ENCODE peak calls at places on chromosomes 6 and 20, in ten cellular contexts. One of them, this sample, is unnamed.

GRCh38 chr6:47534063-47534462 is 56.5 kb downstream of the CD2AP start:
- DNase-seq in stomach: no peak
- DNase-seq in heart right ventricle: no peak
- DNase-seq in brain microvascular endothelial cell: no peak
- DNase-seq in heart left ventricle: no peak
- DNase-seq in fibroblast of pulmonary artery: no peak
- DNase-seq in astrocyte: no peak
- DNase-seq in progenitor cell of endocrine pancreas: no peak
- DNase-seq in RWPE1: no peak
- DNase-seq in B cell: no peak
- DNase-seq in this sample: no peak

GRCh38 chr6:21064716-21065340 is 528.7 kb upstream of the SOX4 start:
- DNase-seq in fibroblast of pulmonary artery: peak
- DNase-seq in heart right ventricle: no peak
- DNase-seq in heart left ventricle: no peak
- DNase-seq in B cell: no peak
- DNase-seq in progenitor cell of endocrine pancreas: no peak
- DNase-seq in stomach: no peak
- DNase-seq in RWPE1: no peak
- DNase-seq in astrocyte: peak
- DNase-seq in brain microvascular endothelial cell: no peak
- DNase-seq in this sample: no peak

GRCh38 chr20:45456632-45457031 is 12.9 kb upstream of the WFDC2 start:
- DNase-seq in heart right ventricle: no peak
- DNase-seq in stomach: peak
- DNase-seq in B cell: no peak
- DNase-seq in progenitor cell of endocrine pancreas: no peak
- DNase-seq in heart left ventricle: no peak
- DNase-seq in brain microvascular endothelial cell: no peak
- DNase-seq in RWPE1: no peak
- DNase-seq in fibroblast of pulmonary artery: peak
- DNase-seq in astrocyte: no peak
- DNase-seq in this sample: peak

GRCh38 chr20:46285072-46285471 is 23.2 kb downstream of the CDH22 start:
- DNase-seq in fibroblast of pulmonary artery: no peak
- DNase-seq in brain microvascular endothelial cell: no peak
- DNase-seq in RWPE1: no peak
- DNase-seq in heart left ventricle: no peak
- DNase-seq in astrocyte: no peak
- DNase-seq in stomach: no peak
- DNase-seq in B cell: no peak
- DNase-seq in heart right ventricle: no peak
- DNase-seq in progenitor cell of endocrine pancreas: no peak
- DNase-seq in this sample: no peak

GRCh38 chr20:24487648-24488047 is 18.2 kb downstream of the SYNDIG1 start:
- DNase-seq in B cell: no peak
- DNase-seq in heart right ventricle: no peak
- DNase-seq in RWPE1: no peak
- DNase-seq in stomach: no peak
- DNase-seq in brain microvascular endothelial cell: no peak
- DNase-seq in progenitor cell of endocrine pancreas: no peak
- DNase-seq in astrocyte: no peak
- DNase-seq in heart left ventricle: no peak
- DNase-seq in fibroblast of pulmonary artery: no peak
- DNase-seq in this sample: no peak

GRCh38 chr6:1724616-1725015 is 114.9 kb downstream of the FOXC1 start:
- DNase-seq in fibroblast of pulmonary artery: no peak
- DNase-seq in RWPE1: peak
- DNase-seq in progenitor cell of endocrine pancreas: no peak
- DNase-seq in heart right ventricle: peak
- DNase-seq in stomach: peak
- DNase-seq in brain microvascular endothelial cell: no peak
- DNase-seq in B cell: no peak
- DNase-seq in heart left ventricle: peak
- DNase-seq in astrocyte: no peak
- DNase-seq in this sample: no peak

GRCh38 chr6:12923644-12924235 is 207.2 kb downstream of the PHACTR1 start:
- DNase-seq in stomach: no peak
- DNase-seq in astrocyte: no peak
- DNase-seq in fibroblast of pulmonary artery: no peak
- DNase-seq in heart left ventricle: no peak
- DNase-seq in brain microvascular endothelial cell: no peak
- DNase-seq in RWPE1: no peak
- DNase-seq in B cell: no peak
- DNase-seq in progenitor cell of endocrine pancreas: no peak
- DNase-seq in heart right ventricle: no peak
- DNase-seq in this sample: peak

GRCh38 chr6:9332241-9332640 is 896.9 kb upstream of the SLC35B3 start:
- DNase-seq in progenitor cell of endocrine pancreas: no peak
- DNase-seq in RWPE1: no peak
- DNase-seq in stomach: no peak
- DNase-seq in B cell: no peak
- DNase-seq in astrocyte: no peak
- DNase-seq in heart right ventricle: no peak
- DNase-seq in fibroblast of pulmonary artery: no peak
- DNase-seq in brain microvascular endothelial cell: no peak
- DNase-seq in heart left ventricle: no peak
- DNase-seq in this sample: no peak

GRCh38 chr6:132832891-132833290 is 18.5 kb downstream of the RPS12 start:
- DNase-seq in stomach: no peak
- DNase-seq in astrocyte: no peak
- DNase-seq in progenitor cell of endocrine pancreas: no peak
- DNase-seq in heart left ventricle: no peak
- DNase-seq in RWPE1: no peak
- DNase-seq in B cell: no peak
- DNase-seq in fibroblast of pulmonary artery: no peak
- DNase-seq in brain microvascular endothelial cell: no peak
- DNase-seq in heart right ventricle: no peak
- DNase-seq in this sample: no peak

GRCh38 chr6:132830236-132830799 is 15.9 kb downstream of the RPS12 start:
- DNase-seq in RWPE1: no peak
- DNase-seq in heart right ventricle: no peak
- DNase-seq in astrocyte: peak
- DNase-seq in heart left ventricle: no peak
- DNase-seq in brain microvascular endothelial cell: no peak
- DNase-seq in progenitor cell of endocrine pancreas: no peak
- DNase-seq in B cell: no peak
- DNase-seq in stomach: no peak
- DNase-seq in fibroblast of pulmonary artery: peak
- DNase-seq in this sample: no peak
- TF ChIP-seq CTCF in RWPE1: peak
- TF ChIP-seq CTCF in heart right ventricle: no peak
- TF ChIP-seq CTCF in astrocyte: peak
- TF ChIP-seq CTCF in heart left ventricle: peak
- TF ChIP-seq CTCF in brain microvascular endothelial cell: peak
- TF ChIP-seq CTCF in progenitor cell of endocrine pancreas: peak
- TF ChIP-seq CTCF in B cell: no peak
- TF ChIP-seq CTCF in stomach: no peak
- TF ChIP-seq CTCF in fibroblast of pulmonary artery: peak
- TF ChIP-seq CTCF in this sample: peak

DNA sequence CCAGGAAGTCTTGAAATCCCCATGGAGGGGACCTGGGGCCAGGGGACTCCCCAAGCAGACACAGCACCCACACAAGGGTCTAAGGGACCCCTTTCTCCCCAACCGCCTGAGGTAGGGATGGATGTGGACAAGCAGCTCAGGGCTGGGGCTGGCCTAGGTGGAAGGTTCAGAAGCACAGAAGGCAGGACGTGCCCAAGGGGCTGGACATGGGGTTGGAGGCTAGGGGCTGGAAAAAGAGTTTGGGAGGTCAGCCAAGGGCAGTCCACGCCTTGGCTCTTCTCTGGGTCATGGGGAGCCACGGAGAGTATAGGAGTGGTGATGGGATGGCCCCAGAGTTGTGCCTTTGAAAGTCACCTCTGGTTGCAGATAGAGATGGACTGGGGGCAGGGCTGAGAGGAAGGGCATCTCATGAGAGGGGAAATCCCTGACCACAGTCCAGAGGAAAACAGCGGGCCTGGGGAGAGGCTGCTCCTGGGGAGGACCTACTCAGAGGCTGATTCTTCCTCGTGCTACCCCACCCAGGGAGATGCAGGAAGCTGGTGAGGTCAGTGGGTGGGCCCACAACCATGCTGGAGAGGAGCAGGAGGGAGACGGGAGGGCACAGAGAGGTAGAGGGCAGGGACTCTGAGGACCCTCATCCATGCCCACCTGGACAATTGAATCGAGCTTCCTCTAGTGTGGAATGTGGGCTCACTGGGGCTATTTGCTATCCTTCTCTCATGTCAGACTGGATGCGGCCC is 2.5 kb upstream of the HSPA12B start:
- DNase-seq in fibroblast of pulmonary artery: no peak
- DNase-seq in heart left ventricle: peak
- DNase-seq in RWPE1: no peak
- DNase-seq in stomach: no peak
- DNase-seq in B cell: no peak
- DNase-seq in brain microvascular endothelial cell: no peak
- DNase-seq in astrocyte: no peak
- DNase-seq in progenitor cell of endocrine pancreas: no peak
- DNase-seq in heart right ventricle: peak
- DNase-seq in this sample: no peak
- TF ChIP-seq CTCF in fibroblast of pulmonary artery: no peak
- TF ChIP-seq CTCF in heart left ventricle: no peak
- TF ChIP-seq CTCF in RWPE1: no peak
- TF ChIP-seq CTCF in stomach: no peak
- TF ChIP-seq CTCF in B cell: no peak
- TF ChIP-seq CTCF in brain microvascular endothelial cell: no peak
- TF ChIP-seq CTCF in astrocyte: no peak
- TF ChIP-seq CTCF in progenitor cell of endocrine pancreas: no peak
- TF ChIP-seq CTCF in heart right ventricle: no peak
- TF ChIP-seq CTCF in this sample: no peak

GRCh38 chr6:37099442-37099841 is 70.5 kb upstream of the PIM1 start:
- DNase-seq in heart right ventricle: no peak
- DNase-seq in B cell: no peak
- DNase-seq in astrocyte: no peak
- DNase-seq in RWPE1: no peak
- DNase-seq in heart left ventricle: no peak
- DNase-seq in progenitor cell of endocrine pancreas: no peak
- DNase-seq in fibroblast of pulmonary artery: no peak
- DNase-seq in brain microvascular endothelial cell: no peak
- DNase-seq in stomach: no peak
- DNase-seq in this sample: no peak
- TF ChIP-seq CTCF in heart right ventricle: no peak
- TF ChIP-seq CTCF in B cell: no peak
- TF ChIP-seq CTCF in astrocyte: no peak
- TF ChIP-seq CTCF in RWPE1: no peak
- TF ChIP-seq CTCF in heart left ventricle: no peak
- TF ChIP-seq CTCF in progenitor cell of endocrine pancreas: no peak
- TF ChIP-seq CTCF in fibroblast of pulmonary artery: no peak
- TF ChIP-seq CTCF in brain microvascular endothelial cell: no peak
- TF ChIP-seq CTCF in stomach: no peak
- TF ChIP-seq CTCF in this sample: no peak

GRCh38 chr6:34246563-34247391 is 2.0 kb downstream of the SMIM29 start:
- DNase-seq in B cell: peak
- DNase-seq in heart left ventricle: peak
- DNase-seq in RWPE1: no peak
- DNase-seq in astrocyte: no peak
- DNase-seq in brain microvascular endothelial cell: peak
- DNase-seq in heart right ventricle: peak
- DNase-seq in fibroblast of pulmonary artery: no peak
- DNase-seq in progenitor cell of endocrine pancreas: no peak
- DNase-seq in stomach: no peak
- DNase-seq in this sample: peak

GRCh38 chr6:34243901-34244884 is 4.6 kb downstream of the SMIM29 start:
- DNase-seq in fibroblast of pulmonary artery: peak
- DNase-seq in progenitor cell of endocrine pancreas: no peak
- DNase-seq in heart left ventricle: peak
- DNase-seq in brain microvascular endothelial cell: peak
- DNase-seq in RWPE1: peak
- DNase-seq in B cell: peak
- DNase-seq in heart right ventricle: peak
- DNase-seq in astrocyte: peak
- DNase-seq in stomach: peak
- DNase-seq in this sample: no peak

GRCh38 chr6:34247481-34248197 is 1.2 kb downstream of the SMIM29 start:
- DNase-seq in astrocyte: no peak
- DNase-seq in stomach: no peak
- DNase-seq in heart right ventricle: no peak
- DNase-seq in fibroblast of pulmonary artery: no peak
- DNase-seq in B cell: no peak
- DNase-seq in brain microvascular endothelial cell: no peak
- DNase-seq in RWPE1: no peak
- DNase-seq in heart left ventricle: no peak
- DNase-seq in progenitor cell of endocrine pancreas: no peak
- DNase-seq in this sample: no peak

GRCh38 chr6:34248198-34248726 is 544 bp downstream of the SMIM29 start:
- DNase-seq in B cell: peak
- DNase-seq in progenitor cell of endocrine pancreas: no peak
- DNase-seq in heart left ventricle: peak
- DNase-seq in heart right ventricle: peak
- DNase-seq in brain microvascular endothelial cell: no peak
- DNase-seq in fibroblast of pulmonary artery: no peak
- DNase-seq in RWPE1: no peak
- DNase-seq in astrocyte: no peak
- DNase-seq in stomach: peak
- DNase-seq in this sample: peak

DNA sequence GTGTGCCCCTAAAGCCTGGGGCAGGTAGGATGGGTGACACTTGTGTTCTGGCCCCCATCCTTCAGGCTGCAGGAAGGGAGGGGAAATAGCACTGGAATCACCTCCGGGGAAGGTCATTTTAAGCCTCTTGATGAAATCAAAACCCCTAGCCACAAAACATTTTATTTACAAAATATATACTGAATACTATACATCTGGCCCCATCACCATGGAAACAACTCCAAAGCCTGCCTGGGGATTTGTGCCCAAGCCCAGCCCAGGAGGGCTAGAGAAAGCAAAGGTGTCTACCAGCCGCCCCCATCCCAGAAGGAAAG is 2.6 kb downstream of the SMIM29 start:
- DNase-seq in RWPE1: no peak
- DNase-seq in progenitor cell of endocrine pancreas: no peak
- DNase-seq in astrocyte: no peak
- DNase-seq in stomach: no peak
- DNase-seq in fibroblast of pulmonary artery: no peak
- DNase-seq in B cell: no peak
- DNase-seq in heart right ventricle: no peak
- DNase-seq in heart left ventricle: no peak
- DNase-seq in brain microvascular endothelial cell: no peak
- DNase-seq in this sample: no peak
- TF ChIP-seq CTCF in RWPE1: no peak
- TF ChIP-seq CTCF in progenitor cell of endocrine pancreas: no peak
- TF ChIP-seq CTCF in astrocyte: no peak
- TF ChIP-seq CTCF in stomach: no peak
- TF ChIP-seq CTCF in fibroblast of pulmonary artery: no peak
- TF ChIP-seq CTCF in B cell: no peak
- TF ChIP-seq CTCF in heart right ventricle: no peak
- TF ChIP-seq CTCF in heart left ventricle: no peak
- TF ChIP-seq CTCF in brain microvascular endothelial cell: no peak
- TF ChIP-seq CTCF in this sample: no peak

GRCh38 chr6:157339432-157339831 is 16.1 kb upstream of the TMEM242 start:
- DNase-seq in brain microvascular endothelial cell: no peak
- DNase-seq in B cell: no peak
- DNase-seq in astrocyte: no peak
- DNase-seq in RWPE1: no peak
- DNase-seq in progenitor cell of endocrine pancreas: no peak
- DNase-seq in heart left ventricle: no peak
- DNase-seq in stomach: no peak
- DNase-seq in fibroblast of pulmonary artery: no peak
- DNase-seq in heart right ventricle: no peak
- DNase-seq in this sample: no peak
- TF ChIP-seq CTCF in brain microvascular endothelial cell: peak
- TF ChIP-seq CTCF in B cell: no peak
- TF ChIP-seq CTCF in astrocyte: no peak
- TF ChIP-seq CTCF in RWPE1: no peak
- TF ChIP-seq CTCF in progenitor cell of endocrine pancreas: no peak
- TF ChIP-seq CTCF in heart left ventricle: no peak
- TF ChIP-seq CTCF in stomach: no peak
- TF ChIP-seq CTCF in fibroblast of pulmonary artery: peak
- TF ChIP-seq CTCF in heart right ventricle: no peak
- TF ChIP-seq CTCF in this sample: peak